ENCODE peak calls at places on chromosomes 1 and 21, in four cellular contexts. A is testis, C is ovary, B is lower leg skin. V is an unnamed sample.
A peak's percentile ranks its signal among the peaks of the same experiment; 100 is the strongest.

GRCh38 chr1:202154148-202154765 is 6.1 kb downstream of the PTPN7 start:
- DNase-seq in A (no peak), C (no peak), B (no peak), V (no peak)

GRCh38 chr1:218401896-218402770 is 57.0 kb downstream of the TGFB2 start:
- DNase-seq in A (no peak), C (no peak), B (no peak), V (no peak)

GRCh38 chr1:111559736-111560279 is 56.4 kb upstream of the ADORA3 start:
- DNase-seq in A (no peak), C (no peak), B (no peak), V (no peak)

GRCh38 chr1:19892628-19893168 is 10.5 kb downstream of the OTUD3 start:
- DNase-seq in A (no peak), C (no peak), B (no peak), V (no peak)

GRCh38 chr1:52141513-52142219 is at the start of gene ZFYVE9:
- DNase-seq in A (peak; percentile 73), C (peak; percentile 86), B (peak; percentile 94), V (peak; percentile 71)

GRCh38 chr1:183040600-183040999 is 17.4 kb downstream of the LAMC1 start:
- DNase-seq in A (no peak), C (no peak), B (no peak), V (no peak)

GRCh38 chr1:78240755-78241154 is 195.0 kb downstream of the GIPC2 start:
- DNase-seq in A (no peak), C (no peak), B (no peak), V (no peak)

GRCh38 chr21:39022035-39022900 is 161.0 kb downstream of the PSMG1 start:
- DNase-seq in A (no peak), C (no peak), B (no peak), V (no peak)

GRCh38 chr1:231557411-231557810 is 28.9 kb downstream of the TSNAX start:
- DNase-seq in A (no peak), C (no peak), B (no peak), V (no peak)

GRCh38 chr1:234925440-234926251 is 203.0 kb downstream of the TOMM20 start:
- DNase-seq in A (no peak), C (no peak), B (peak; percentile 70), V (no peak)

GRCh38 chr1:39760074-39761008 is 10.8 kb downstream of the OXCT2 start:
- DNase-seq in A (no peak), C (no peak), B (peak; percentile 73), V (no peak)

GRCh38 chr1:179706339-179706941 is 36.7 kb upstream of the FAM163A start:
- DNase-seq in A (peak; percentile 52), C (peak; percentile 54), B (no peak), V (peak; percentile 36)

GRCh38 chr1:156814571-156815260 is 1.9 kb downstream of the SH2D2A start:
- DNase-seq in A (no peak), C (no peak), B (no peak), V (no peak)

GRCh38 chr21:35646606-35647005 is 413.7 kb downstream of the SETD4 start:
- DNase-seq in A (no peak), C (no peak), B (no peak), V (no peak)

GRCh38 chr1:167617100-167617949 is 12.7 kb upstream of the RCSD1 start:
- DNase-seq in A (no peak), C (no peak), B (no peak), V (no peak)

GRCh38 chr1:76433528-76433927 is 359.0 kb downstream of the ST6GALNAC3 start:
- DNase-seq in A (no peak), C (no peak), B (no peak), V (no peak)

GRCh38 chr1:220680085-220680687 is 10.0 kb upstream of the C1orf115 start:
- DNase-seq in A (peak; percentile 43), C (no peak), B (no peak), V (no peak)

GRCh38 chr1:55870076-55870475 is 654.9 kb upstream of the USP24 start:
- DNase-seq in A (no peak), C (no peak), B (no peak), V (no peak)

GRCh38 chr1:9687876-9688582 is 36.5 kb downstream of the PIK3CD start:
- DNase-seq in A (no peak), C (peak; percentile 52), B (no peak), V (no peak)

GRCh38 chr1:66335859-66336640 is 197.9 kb upstream of the SGIP1 start:
- DNase-seq in A (peak; percentile 47), C (no peak), B (peak; percentile 92), V (peak; percentile 55)

GRCh38 chr1:16430598-16430997 is 6.6 kb downstream of the SPATA21 start:
- DNase-seq in A (no peak), C (no peak), B (no peak), V (no peak)
- TF ChIP-seq CTCF in A (no peak), C (no peak), B (no peak), V (no peak)

GRCh38 chr1:84772428-84772943 is 82.2 kb upstream of the SSX2IP start:
- DNase-seq in A (peak; percentile 88), C (peak; percentile 73), B (peak; percentile 96), V (peak; percentile 83)
- TF ChIP-seq CTCF in A (peak; percentile 85), C (peak; percentile 63), B (peak; percentile 28), V (peak; percentile 79)

GRCh38 chr1:203807211-203807610 is 11.8 kb downstream of the ZBED6 start:
- DNase-seq in A (no peak), C (no peak), B (no peak), V (no peak)
- TF ChIP-seq CTCF in A (no peak), C (no peak), B (no peak), V (no peak)

GRCh38 chr1:25699501-25700089 is 83.0 kb downstream of the MAN1C1 start:
- DNase-seq in A (no peak), C (no peak), B (peak; percentile 85), V (no peak)

GRCh38 chr1:25700124-25700523 is 83.5 kb downstream of the MAN1C1 start:
- DNase-seq in A (peak; percentile 73), C (peak; percentile 60), B (peak; percentile 93), V (no peak)

GRCh38 chr1:25701030-25701785 is 84.6 kb downstream of the MAN1C1 start:
- DNase-seq in A (no peak), C (no peak), B (peak; percentile 66), V (no peak)

GRCh38 chr1:25702101-25702775 is 85.6 kb downstream of the MAN1C1 start:
- DNase-seq in A (no peak), C (no peak), B (peak; percentile 70), V (no peak)

GRCh38 chr1:25700626-25701025 is 84.0 kb downstream of the MAN1C1 start:
- DNase-seq in A (no peak), C (no peak), B (peak; percentile 79), V (no peak)
- TF ChIP-seq CTCF in A (no peak), C (no peak), B (no peak), V (no peak)

GRCh38 chr1:45035631-45036301 is 23.7 kb downstream of the UROD start:
- DNase-seq in A (no peak), C (no peak), B (no peak), V (no peak)
- TF ChIP-seq CTCF in A (no peak), C (no peak), B (no peak), V (no peak)

DNA sequence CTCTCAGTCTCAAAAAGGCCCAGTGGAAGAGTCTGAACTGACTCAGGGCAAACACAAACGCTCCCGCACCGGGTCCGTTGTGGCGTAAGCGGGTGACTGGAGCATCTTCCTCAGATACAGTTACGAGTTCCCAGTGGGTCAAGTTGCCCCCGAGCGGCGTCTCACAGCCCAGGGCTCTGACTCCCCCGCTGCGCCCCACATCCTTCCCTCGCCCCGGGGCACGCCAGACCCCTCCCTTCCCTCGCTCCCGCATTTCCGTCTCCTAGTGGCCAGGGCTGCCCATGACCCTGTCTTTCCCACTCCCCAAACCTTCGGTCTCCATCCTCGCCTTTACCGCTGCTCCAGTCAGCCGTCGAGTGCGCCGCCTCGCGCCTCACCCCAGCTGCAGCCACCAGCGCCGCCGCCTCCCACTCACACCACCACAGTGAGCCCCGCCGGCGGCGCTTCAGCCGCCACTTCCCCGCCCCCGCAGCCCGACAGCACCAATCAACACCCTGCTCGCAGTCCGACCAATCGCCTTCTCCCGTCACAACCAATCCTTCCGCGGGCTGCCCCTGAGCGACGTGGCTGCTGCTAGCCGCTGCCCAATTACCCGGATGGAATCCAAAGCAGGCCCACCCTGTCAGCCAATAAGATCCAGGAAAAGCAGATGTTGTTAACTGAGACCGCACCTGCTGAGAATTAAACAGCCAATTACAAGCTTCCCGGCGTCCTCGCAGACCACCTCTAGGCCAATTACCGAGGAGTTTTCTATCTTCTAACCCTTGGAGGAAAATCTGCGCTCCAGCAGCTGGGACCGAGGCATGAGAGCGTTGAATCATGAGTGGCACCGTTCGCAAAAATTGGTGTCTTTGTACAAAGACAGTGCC is at the start of gene TDRKH:
- DNase-seq in A (peak; percentile 99), C (peak; percentile 94), B (peak; percentile 100), V (peak; percentile 98)
- TF ChIP-seq CTCF in A (peak; percentile 1), C (peak; percentile 21), B (peak; percentile 70), V (peak; percentile 7)

GRCh38 chr1:119276558-119276957 is 92.0 kb upstream of the HAO2 start:
- DNase-seq in A (no peak), C (no peak), B (no peak), V (no peak)
- TF ChIP-seq CTCF in A (no peak), C (no peak), B (no peak), V (no peak)

GRCh38 chr1:84538599-84538998 is 32.2 kb upstream of the GNG5 start:
- DNase-seq in A (no peak), C (no peak), B (no peak), V (no peak)
- TF ChIP-seq CTCF in A (no peak), C (no peak), B (no peak), V (no peak)

V was measured in lung.